ENCODE peak calls at places on chromosomes 3 and 15, in seven cellular contexts. One of them, this sample, is unnamed.

GRCh38 chr3:32313723-32314473 is 75.4 kb downstream of the CMTM8 start:
- DNase-seq in A549: no peak
- DNase-seq in hepatocyte: peak; percentile 39
- DNase-seq in OCI-LY7: no peak
- DNase-seq in CD4-positive, alpha-beta memory T cell: peak; percentile 47
- DNase-seq in heart right ventricle: no peak
- DNase-seq in lower lobe of right lung: no peak
- DNase-seq in this sample: no peak

GRCh38 chr3:38397320-38397719 is 50.7 kb downstream of the XYLB start:
- DNase-seq in A549: no peak
- DNase-seq in hepatocyte: peak; percentile 81
- DNase-seq in OCI-LY7: peak; percentile 10
- DNase-seq in CD4-positive, alpha-beta memory T cell: no peak
- DNase-seq in heart right ventricle: peak; percentile 21
- DNase-seq in lower lobe of right lung: no peak
- DNase-seq in this sample: peak; percentile 63

GRCh38 chr3:115148142-115148790 is 1.2 kb upstream of the ZBTB20 start:
- DNase-seq in A549: peak; percentile 6
- DNase-seq in hepatocyte: no peak
- DNase-seq in OCI-LY7: no peak
- DNase-seq in CD4-positive, alpha-beta memory T cell: no peak
- DNase-seq in heart right ventricle: peak; percentile 16
- DNase-seq in lower lobe of right lung: no peak
- DNase-seq in this sample: no peak

GRCh38 chr15:62619526-62619925 is 423.0 kb upstream of the TPM1 start:
- DNase-seq in A549: no peak
- DNase-seq in hepatocyte: no peak
- DNase-seq in OCI-LY7: no peak
- DNase-seq in CD4-positive, alpha-beta memory T cell: no peak
- DNase-seq in heart right ventricle: no peak
- DNase-seq in lower lobe of right lung: no peak
- DNase-seq in this sample: no peak

GRCh38 chr3:153291052-153291689 is 129.1 kb downstream of the RAP2B start:
- DNase-seq in A549: peak; percentile 37
- DNase-seq in hepatocyte: peak; percentile 23
- DNase-seq in OCI-LY7: peak; percentile 58
- DNase-seq in CD4-positive, alpha-beta memory T cell: no peak
- DNase-seq in heart right ventricle: no peak
- DNase-seq in lower lobe of right lung: no peak
- DNase-seq in this sample: no peak

GRCh38 chr3:128824132-128824850 is 55.1 kb upstream of the ACAD9 start:
- DNase-seq in A549: no peak
- DNase-seq in hepatocyte: no peak
- DNase-seq in OCI-LY7: no peak
- DNase-seq in CD4-positive, alpha-beta memory T cell: no peak
- DNase-seq in heart right ventricle: no peak
- DNase-seq in lower lobe of right lung: no peak
- DNase-seq in this sample: no peak

GRCh38 chr3:58564054-58564453 is 13.1 kb downstream of the FAM107A start:
- DNase-seq in A549: no peak
- DNase-seq in hepatocyte: no peak
- DNase-seq in OCI-LY7: no peak
- DNase-seq in CD4-positive, alpha-beta memory T cell: no peak
- DNase-seq in heart right ventricle: no peak
- DNase-seq in lower lobe of right lung: no peak
- DNase-seq in this sample: no peak

GRCh38 chr15:63858881-63859280 is 25.1 kb upstream of the HERC1 start:
- DNase-seq in A549: no peak
- DNase-seq in hepatocyte: no peak
- DNase-seq in OCI-LY7: no peak
- DNase-seq in CD4-positive, alpha-beta memory T cell: no peak
- DNase-seq in heart right ventricle: peak; percentile 48
- DNase-seq in lower lobe of right lung: no peak
- DNase-seq in this sample: peak; percentile 23

GRCh38 chr3:172285844-172286243 is 162.4 kb downstream of the GHSR start:
- DNase-seq in A549: no peak
- DNase-seq in hepatocyte: no peak
- DNase-seq in OCI-LY7: no peak
- DNase-seq in CD4-positive, alpha-beta memory T cell: no peak
- DNase-seq in heart right ventricle: no peak
- DNase-seq in lower lobe of right lung: no peak
- DNase-seq in this sample: no peak

GRCh38 chr15:68511073-68511991 is 67.5 kb upstream of the CORO2B start:
- DNase-seq in A549: no peak
- DNase-seq in hepatocyte: no peak
- DNase-seq in OCI-LY7: no peak
- DNase-seq in CD4-positive, alpha-beta memory T cell: no peak
- DNase-seq in heart right ventricle: no peak
- DNase-seq in lower lobe of right lung: no peak
- DNase-seq in this sample: peak; percentile 64

GRCh38 chr15:29420188-29420587 is 150.6 kb upstream of the NSMCE3 start:
- DNase-seq in A549: no peak
- DNase-seq in hepatocyte: no peak
- DNase-seq in OCI-LY7: no peak
- DNase-seq in CD4-positive, alpha-beta memory T cell: no peak
- DNase-seq in heart right ventricle: no peak
- DNase-seq in lower lobe of right lung: no peak
- DNase-seq in this sample: no peak

GRCh38 chr3:189353318-189353958 is 181.7 kb downstream of the TPRG1 start:
- DNase-seq in A549: peak; percentile 85
- DNase-seq in hepatocyte: no peak
- DNase-seq in OCI-LY7: no peak
- DNase-seq in CD4-positive, alpha-beta memory T cell: no peak
- DNase-seq in heart right ventricle: no peak
- DNase-seq in lower lobe of right lung: no peak
- DNase-seq in this sample: no peak

GRCh38 chr15:98383571-98383970 is 264.8 kb upstream of the IGF1R start:
- DNase-seq in A549: no peak
- DNase-seq in hepatocyte: no peak
- DNase-seq in OCI-LY7: no peak
- DNase-seq in CD4-positive, alpha-beta memory T cell: no peak
- DNase-seq in heart right ventricle: no peak
- DNase-seq in lower lobe of right lung: no peak
- DNase-seq in this sample: no peak

GRCh38 chr3:151307583-151307982 is 9.0 kb downstream of the GPR87 start:
- DNase-seq in A549: no peak
- DNase-seq in hepatocyte: no peak
- DNase-seq in OCI-LY7: no peak
- DNase-seq in CD4-positive, alpha-beta memory T cell: no peak
- DNase-seq in heart right ventricle: no peak
- DNase-seq in lower lobe of right lung: no peak
- DNase-seq in this sample: no peak

GRCh38 chr3:151307131-151307530 is 9.5 kb downstream of the GPR87 start:
- DNase-seq in A549: no peak
- DNase-seq in hepatocyte: no peak
- DNase-seq in OCI-LY7: no peak
- DNase-seq in CD4-positive, alpha-beta memory T cell: no peak
- DNase-seq in heart right ventricle: no peak
- DNase-seq in lower lobe of right lung: no peak
- DNase-seq in this sample: no peak

GRCh38 chr3:151305081-151305777 is 11.4 kb downstream of the GPR87 start:
- DNase-seq in A549: peak; percentile 82
- DNase-seq in hepatocyte: peak; percentile 89
- DNase-seq in OCI-LY7: no peak
- DNase-seq in CD4-positive, alpha-beta memory T cell: peak; percentile 48
- DNase-seq in heart right ventricle: no peak
- DNase-seq in lower lobe of right lung: peak; percentile 61
- DNase-seq in this sample: no peak

GRCh38 chr3:151305778-151306157 is 10.9 kb downstream of the GPR87 start:
- DNase-seq in A549: no peak
- DNase-seq in hepatocyte: no peak
- DNase-seq in OCI-LY7: no peak
- DNase-seq in CD4-positive, alpha-beta memory T cell: no peak
- DNase-seq in heart right ventricle: no peak
- DNase-seq in lower lobe of right lung: no peak
- DNase-seq in this sample: no peak

DNA sequence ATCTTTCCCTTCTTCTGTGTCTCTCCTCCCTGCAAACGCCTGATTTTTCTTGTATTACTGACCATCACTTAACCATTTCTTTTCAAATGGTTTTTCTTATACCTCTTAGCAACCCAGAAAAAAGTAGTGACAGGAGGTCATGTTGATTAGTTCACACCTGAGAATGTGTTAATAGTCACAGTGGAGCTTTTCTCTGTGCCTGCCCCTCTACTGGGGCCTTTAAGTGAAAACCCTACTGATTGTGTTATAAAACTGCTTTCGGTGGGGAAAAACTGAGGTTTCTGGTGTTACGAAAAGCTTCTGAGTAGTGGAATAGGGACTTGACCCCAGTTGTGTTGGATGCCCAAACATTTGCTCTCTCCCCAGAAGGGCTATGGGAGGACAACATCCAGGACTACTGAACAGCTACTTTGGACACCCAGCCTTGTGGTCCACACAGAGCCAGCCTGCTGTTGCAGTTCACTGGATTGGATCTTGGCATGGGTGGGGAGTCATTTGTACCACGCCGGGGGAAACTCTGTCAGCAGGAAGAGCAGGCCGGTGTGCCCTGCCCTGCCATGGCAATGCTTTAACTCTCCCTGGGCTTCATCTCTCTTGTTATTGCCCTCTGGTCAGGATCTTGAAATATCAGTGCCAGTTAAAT is 10.3 kb downstream of the GPR87 start:
- DNase-seq in A549: no peak
- DNase-seq in hepatocyte: no peak
- DNase-seq in OCI-LY7: no peak
- DNase-seq in CD4-positive, alpha-beta memory T cell: no peak
- DNase-seq in heart right ventricle: no peak
- DNase-seq in lower lobe of right lung: no peak
- DNase-seq in this sample: no peak
- H3K27ac ChIP-seq in A549: peak overlapping the region; percentile 72
- H3K27ac ChIP-seq in hepatocyte: peak overlapping the region; percentile 84
- H3K27ac ChIP-seq in OCI-LY7: no peak overlapping the region
- H3K27ac ChIP-seq in CD4-positive, alpha-beta memory T cell: no peak overlapping the region
- H3K27ac ChIP-seq in heart right ventricle: no peak overlapping the region
- H3K27ac ChIP-seq in lower lobe of right lung: no peak overlapping the region
- H3K27ac ChIP-seq in this sample: no peak overlapping the region

GRCh38 chr3:69388241-69388640 is 2.4 kb upstream of the FRMD4B start:
- DNase-seq in A549: no peak
- DNase-seq in hepatocyte: no peak
- DNase-seq in OCI-LY7: no peak
- DNase-seq in CD4-positive, alpha-beta memory T cell: no peak
- DNase-seq in heart right ventricle: no peak
- DNase-seq in lower lobe of right lung: no peak
- DNase-seq in this sample: no peak

GRCh38 chr3:69385033-69385722 is 710 bp downstream of the FRMD4B start:
- DNase-seq in A549: no peak
- DNase-seq in hepatocyte: no peak
- DNase-seq in OCI-LY7: no peak
- DNase-seq in CD4-positive, alpha-beta memory T cell: no peak
- DNase-seq in heart right ventricle: no peak
- DNase-seq in lower lobe of right lung: no peak
- DNase-seq in this sample: no peak

GRCh38 chr3:69385723-69386483 is at the start of gene FRMD4B:
- DNase-seq in A549: peak; percentile 21
- DNase-seq in hepatocyte: peak; percentile 58
- DNase-seq in OCI-LY7: no peak
- DNase-seq in CD4-positive, alpha-beta memory T cell: no peak
- DNase-seq in heart right ventricle: peak; percentile 74
- DNase-seq in lower lobe of right lung: peak; percentile 93
- DNase-seq in this sample: peak; percentile 91

GRCh38 chr3:69386535-69387385 is 872 bp upstream of the FRMD4B start:
- DNase-seq in A549: no peak
- DNase-seq in hepatocyte: no peak
- DNase-seq in OCI-LY7: no peak
- DNase-seq in CD4-positive, alpha-beta memory T cell: no peak
- DNase-seq in heart right ventricle: no peak
- DNase-seq in lower lobe of right lung: no peak
- DNase-seq in this sample: no peak

GRCh38 chr3:69384379-69384778 is 1.5 kb downstream of the FRMD4B start:
- DNase-seq in A549: no peak
- DNase-seq in hepatocyte: no peak
- DNase-seq in OCI-LY7: no peak
- DNase-seq in CD4-positive, alpha-beta memory T cell: no peak
- DNase-seq in heart right ventricle: no peak
- DNase-seq in lower lobe of right lung: no peak
- DNase-seq in this sample: no peak
- H3K4me3 ChIP-seq in A549: no peak overlapping the region
- H3K4me3 ChIP-seq in hepatocyte: no peak overlapping the region
- H3K4me3 ChIP-seq in OCI-LY7: no peak overlapping the region
- H3K4me3 ChIP-seq in CD4-positive, alpha-beta memory T cell: no peak overlapping the region
- H3K4me3 ChIP-seq in heart right ventricle: peak overlapping the region; percentile 68
- H3K4me3 ChIP-seq in lower lobe of right lung: peak overlapping the region; percentile 66
- H3K4me3 ChIP-seq in this sample: peak overlapping the region; percentile 8

GRCh38 chr15:83082730-83083386 is 15.8 kb upstream of the BTBD1 start:
- DNase-seq in A549: no peak
- DNase-seq in hepatocyte: no peak
- DNase-seq in OCI-LY7: no peak
- DNase-seq in CD4-positive, alpha-beta memory T cell: no peak
- DNase-seq in heart right ventricle: no peak
- DNase-seq in lower lobe of right lung: no peak
- DNase-seq in this sample: no peak

GRCh38 chr15:83092309-83092976 is 15.0 kb upstream of the TM6SF1 start:
- DNase-seq in A549: no peak
- DNase-seq in hepatocyte: peak; percentile 50
- DNase-seq in OCI-LY7: peak; percentile 71
- DNase-seq in CD4-positive, alpha-beta memory T cell: no peak
- DNase-seq in heart right ventricle: peak; percentile 28
- DNase-seq in lower lobe of right lung: peak; percentile 65
- DNase-seq in this sample: peak; percentile 52

GRCh38 chr15:83088876-83089275 is 18.6 kb upstream of the TM6SF1 start:
- DNase-seq in A549: no peak
- DNase-seq in hepatocyte: no peak
- DNase-seq in OCI-LY7: no peak
- DNase-seq in CD4-positive, alpha-beta memory T cell: no peak
- DNase-seq in heart right ventricle: no peak
- DNase-seq in lower lobe of right lung: no peak
- DNase-seq in this sample: no peak

GRCh38 chr15:83090465-83090864 is 17.0 kb upstream of the TM6SF1 start:
- DNase-seq in A549: no peak
- DNase-seq in hepatocyte: no peak
- DNase-seq in OCI-LY7: no peak
- DNase-seq in CD4-positive, alpha-beta memory T cell: no peak
- DNase-seq in heart right ventricle: no peak
- DNase-seq in lower lobe of right lung: no peak
- DNase-seq in this sample: no peak

GRCh38 chr15:83087535-83087934 is 19.9 kb upstream of the TM6SF1 start:
- DNase-seq in A549: no peak
- DNase-seq in hepatocyte: no peak
- DNase-seq in OCI-LY7: no peak
- DNase-seq in CD4-positive, alpha-beta memory T cell: no peak
- DNase-seq in heart right ventricle: no peak
- DNase-seq in lower lobe of right lung: no peak
- DNase-seq in this sample: no peak
- H3K27ac ChIP-seq in A549: no peak overlapping the region
- H3K27ac ChIP-seq in hepatocyte: no peak overlapping the region
- H3K27ac ChIP-seq in OCI-LY7: no peak overlapping the region
- H3K27ac ChIP-seq in CD4-positive, alpha-beta memory T cell: no peak overlapping the region
- H3K27ac ChIP-seq in heart right ventricle: no peak overlapping the region
- H3K27ac ChIP-seq in lower lobe of right lung: no peak overlapping the region
- H3K27ac ChIP-seq in this sample: no peak overlapping the region

DNA sequence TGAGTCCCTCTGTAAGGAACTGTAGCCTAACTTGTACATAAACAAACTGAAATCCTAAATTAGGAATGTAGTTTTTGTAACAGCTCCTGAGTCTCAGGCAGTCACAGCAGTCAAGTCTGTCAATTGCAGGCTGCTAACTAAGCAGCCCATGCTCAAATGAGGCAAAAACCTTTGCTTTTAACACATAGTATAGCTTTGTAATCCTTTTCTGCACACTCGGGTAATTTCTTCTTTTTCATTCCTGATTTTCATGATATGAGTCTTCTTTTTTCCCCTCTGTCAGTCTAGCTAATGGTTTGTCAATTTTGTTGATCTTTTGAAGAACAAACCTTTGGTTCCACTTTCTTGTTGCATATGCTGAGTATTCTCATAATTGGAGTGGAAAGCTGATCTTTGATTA is 84.9 kb upstream of the LRRFIP2 start:
- DNase-seq in A549: no peak
- DNase-seq in hepatocyte: no peak
- DNase-seq in OCI-LY7: no peak
- DNase-seq in CD4-positive, alpha-beta memory T cell: no peak
- DNase-seq in heart right ventricle: no peak
- DNase-seq in lower lobe of right lung: no peak
- DNase-seq in this sample: no peak
- H3K4me3 ChIP-seq in A549: no peak overlapping the region
- H3K4me3 ChIP-seq in hepatocyte: no peak overlapping the region
- H3K4me3 ChIP-seq in OCI-LY7: no peak overlapping the region
- H3K4me3 ChIP-seq in CD4-positive, alpha-beta memory T cell: no peak overlapping the region
- H3K4me3 ChIP-seq in heart right ventricle: no peak overlapping the region
- H3K4me3 ChIP-seq in lower lobe of right lung: no peak overlapping the region
- H3K4me3 ChIP-seq in this sample: no peak overlapping the region

This sample was measured in right cardiac atrium.